ENCODE peak calls at places on chromosome 13, in eight cellular contexts. G, I, S, Z, C, A, Y and L are unnamed samples.

GRCh38 chr13:103996733-103997132 is 930.5 kb upstream of the SLC10A2 start:
- DNase-seq in G (no peak), I (no peak), S (no peak), Z (no peak), C (no peak), A (no peak), Y (no peak), L (no peak)

GRCh38 chr13:76730220-76730619 is 156.0 kb downstream of the KCTD12 start:
- DNase-seq in G (no peak), I (no peak), S (no peak), Z (no peak), C (no peak), A (no peak), Y (no peak), L (no peak)

GRCh38 chr13:73945871-73946270 is 188.3 kb downstream of the KLF12 start:
- DNase-seq in G (peak), I (peak), S (no peak), Z (no peak), C (no peak), A (peak), Y (no peak), L (no peak)

GRCh38 chr13:36548129-36548528 is 115.8 kb downstream of the CCNA1 start:
- DNase-seq in G (peak), I (no peak), S (no peak), Z (no peak), C (no peak), A (no peak), Y (no peak), L (no peak)

GRCh38 chr13:45564108-45564507 is 51.4 kb downstream of the ERICH6B start:
- DNase-seq in G (no peak), I (no peak), S (no peak), Z (no peak), C (no peak), A (peak), Y (no peak), L (no peak)

GRCh38 chr13:49602005-49602404 is 16.6 kb upstream of the RCBTB1 start:
- DNase-seq in G (no peak), I (no peak), S (no peak), Z (no peak), C (no peak), A (no peak), Y (no peak), L (no peak)

GRCh38 chr13:21616880-21617279 is 12.9 kb upstream of the MICU2 start:
- DNase-seq in G (no peak), I (peak), S (no peak), Z (no peak), C (no peak), A (no peak), Y (no peak), L (no peak)

GRCh38 chr13:74128171-74128767 is 5.9 kb downstream of the KLF12 start:
- DNase-seq in G (no peak), I (no peak), S (no peak), Z (no peak), C (no peak), A (peak), Y (no peak), L (no peak)

GRCh38 chr13:77502104-77502720 is 33.3 kb upstream of the SCEL start:
- DNase-seq in G (no peak), I (no peak), S (no peak), Z (no peak), C (peak), A (no peak), Y (no peak), L (no peak)

GRCh38 chr13:45718063-45718462 is 15.9 kb downstream of the CBY2 start:
- DNase-seq in G (no peak), I (peak), S (no peak), Z (no peak), C (peak), A (peak), Y (peak), L (peak)

GRCh38 chr13:45718992-45719391 is 16.9 kb downstream of the CBY2 start:
- DNase-seq in G (no peak), I (peak), S (no peak), Z (no peak), C (no peak), A (peak), Y (no peak), L (no peak)

GRCh38 chr13:23067129-23067528 is 113.7 kb upstream of the SGCG start:
- DNase-seq in G (no peak), I (no peak), S (no peak), Z (no peak), C (no peak), A (no peak), Y (no peak), L (no peak)

GRCh38 chr13:36158606-36159005 is 27.4 kb upstream of the DCLK1 start:
- DNase-seq in G (no peak), I (no peak), S (no peak), Z (no peak), C (no peak), A (peak), Y (no peak), L (no peak)

GRCh38 chr13:53098455-53098854 is 69.8 kb downstream of the OLFM4 start:
- DNase-seq in G (no peak), I (no peak), S (no peak), Z (no peak), C (no peak), A (no peak), Y (no peak), L (no peak)

DNA sequence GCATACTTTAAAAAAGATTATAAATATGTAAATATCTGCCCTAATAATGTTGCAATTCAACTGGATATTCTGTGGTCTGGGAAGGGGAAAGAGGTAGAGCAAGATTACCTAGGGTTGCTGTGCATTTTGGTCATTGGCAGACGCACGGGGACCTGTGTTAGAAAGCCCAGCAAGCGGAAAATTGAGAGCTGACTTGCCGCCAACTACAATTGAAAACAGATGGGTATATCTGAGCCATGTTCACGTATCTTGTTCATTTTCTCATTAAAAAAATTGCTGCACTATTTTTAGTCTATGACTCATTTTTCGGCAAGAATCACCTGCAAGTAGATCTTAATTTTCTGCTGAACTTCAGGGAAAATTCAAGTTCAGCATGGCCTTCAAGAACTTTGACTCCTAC is 308.5 kb upstream of the TMTC4 start:
- DNase-seq in G (no peak), I (no peak), S (no peak), Z (no peak), C (no peak), A (peak), Y (no peak), L (no peak)
- H3K27ac ChIP-seq in G (no peak), I (no peak), S (no peak), Z (no peak), C (no peak), A (no peak), Y (no peak), L (no peak)

GRCh38 chr13:83377486-83377885 is 504.8 kb downstream of the SLITRK1 start:
- DNase-seq in G (no peak), I (no peak), S (no peak), Z (no peak), C (no peak), A (no peak), Y (no peak), L (no peak)

GRCh38 chr13:83378901-83379300 is 503.4 kb downstream of the SLITRK1 start:
- DNase-seq in G (no peak), I (no peak), S (no peak), Z (no peak), C (no peak), A (peak), Y (no peak), L (no peak)
- H3K27ac ChIP-seq in G (no peak), I (no peak), S (no peak), Z (no peak), C (no peak), A (no peak), Y (no peak), L (no peak)

GRCh38 chr13:99959127-99959529 is 12.4 kb downstream of the ZIC5 start:
- DNase-seq in G (no peak), I (peak), S (no peak), Z (no peak), C (no peak), A (no peak), Y (no peak), L (no peak)
- H3K27ac ChIP-seq in G (no peak), I (peak), S (no peak), Z (no peak), C (no peak), A (no peak), Y (no peak), L (no peak)

GRCh38 chr13:28704919-28705318 is 13.9 kb downstream of the SLC46A3 start:
- DNase-seq in G (no peak), I (no peak), S (no peak), Z (no peak), C (no peak), A (no peak), Y (no peak), L (no peak)

GRCh38 chr13:28704282-28704681 is 14.5 kb downstream of the SLC46A3 start:
- DNase-seq in G (no peak), I (no peak), S (no peak), Z (no peak), C (no peak), A (no peak), Y (no peak), L (no peak)

DNA sequence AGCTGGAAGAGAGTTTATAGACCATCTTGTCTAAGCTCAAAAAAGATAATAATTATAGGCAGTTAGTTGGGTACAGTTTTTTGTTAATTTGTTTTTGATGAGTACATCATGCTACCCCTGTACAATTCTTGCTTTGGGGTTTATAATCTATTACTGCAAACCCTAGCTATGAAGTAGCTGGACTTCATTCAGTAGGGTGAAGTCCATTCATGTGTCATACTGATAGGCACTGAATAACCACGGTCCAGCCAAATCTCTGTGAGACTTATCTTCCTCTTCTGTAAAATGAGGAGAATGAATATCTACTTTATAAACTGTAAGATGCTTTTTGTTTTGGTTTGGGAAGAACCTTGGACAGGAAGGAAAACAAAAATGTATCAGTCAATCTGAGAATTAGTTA is 19.5 kb downstream of the SLC46A3 start:
- DNase-seq in G (no peak), I (no peak), S (no peak), Z (no peak), C (no peak), A (no peak), Y (no peak), L (no peak)
- H3K27ac ChIP-seq in G (no peak), I (no peak), S (no peak), Z (no peak), C (no peak), A (no peak), Y (no peak), L (no peak)

GRCh38 chr13:93226623-93227279 is at the start of gene GPC6:
- DNase-seq in G (no peak), I (peak), S (no peak), Z (peak), C (no peak), A (peak), Y (peak), L (no peak)
- H3K27ac ChIP-seq in G (peak), I (peak), S (peak), Z (no peak), C (no peak), A (peak), Y (no peak), L (no peak)

GRCh38 chr13:97139704-97140103 is 82.4 kb upstream of the MBNL2 start:
- DNase-seq in G (no peak), I (no peak), S (no peak), Z (no peak), C (no peak), A (no peak), Y (no peak), L (no peak)
- H3K27ac ChIP-seq in G (no peak), I (no peak), S (no peak), Z (no peak), C (no peak), A (no peak), Y (no peak), L (no peak)

GRCh38 chr13:40191186-40191980 is 475.1 kb downstream of the FOXO1 start:
- DNase-seq in G (no peak), I (no peak), S (no peak), Z (no peak), C (no peak), A (peak), Y (no peak), L (no peak)
- H3K27ac ChIP-seq in G (peak), I (peak), S (peak), Z (peak), C (peak), A (no peak), Y (no peak), L (no peak)

GRCh38 chr13:42495256-42495655 is 78.7 kb upstream of the TNFSF11 start:
- DNase-seq in G (no peak), I (no peak), S (no peak), Z (no peak), C (no peak), A (no peak), Y (no peak), L (no peak)

GRCh38 chr13:42498521-42498920 is 75.4 kb upstream of the TNFSF11 start:
- DNase-seq in G (no peak), I (no peak), S (no peak), Z (no peak), C (no peak), A (no peak), Y (no peak), L (no peak)

GRCh38 chr13:42495751-42496150 is 78.2 kb upstream of the TNFSF11 start:
- DNase-seq in G (no peak), I (no peak), S (no peak), Z (no peak), C (no peak), A (no peak), Y (no peak), L (no peak)

GRCh38 chr13:42494157-42494556 is 79.8 kb upstream of the TNFSF11 start:
- DNase-seq in G (no peak), I (no peak), S (no peak), Z (no peak), C (no peak), A (no peak), Y (no peak), L (no peak)

DNA sequence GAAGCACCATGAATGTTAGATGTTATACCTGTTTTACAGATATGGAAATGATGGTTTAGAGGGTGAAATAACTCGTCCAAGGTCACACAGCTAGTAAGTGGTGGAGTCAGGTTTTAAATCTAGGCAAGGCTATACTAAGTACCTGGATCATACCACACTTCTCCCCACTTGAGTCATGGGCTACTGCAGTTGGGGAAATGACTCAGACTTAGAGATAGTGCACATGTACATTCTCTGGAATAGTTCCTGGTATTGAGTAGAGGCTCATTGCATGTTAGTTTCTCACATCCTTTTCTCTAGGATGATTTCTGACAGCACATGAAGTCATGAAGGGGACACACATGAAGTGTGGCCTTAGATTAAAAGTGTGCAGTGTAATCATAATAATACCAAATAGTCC is 76.2 kb upstream of the TNFSF11 start:
- DNase-seq in G (no peak), I (no peak), S (no peak), Z (no peak), C (no peak), A (peak), Y (no peak), L (no peak)
- H3K27ac ChIP-seq in G (no peak), I (no peak), S (no peak), Z (no peak), C (no peak), A (no peak), Y (no peak), L (no peak)

GRCh38 chr13:42816538-42816937 is 35.2 kb downstream of the FAM216B start:
- DNase-seq in G (no peak), I (no peak), S (no peak), Z (no peak), C (no peak), A (no peak), Y (no peak), L (no peak)

GRCh38 chr13:42815686-42816085 is 34.3 kb downstream of the FAM216B start:
- DNase-seq in G (no peak), I (no peak), S (no peak), Z (no peak), C (no peak), A (peak), Y (no peak), L (no peak)

GRCh38 chr13:42820450-42820849 is 39.1 kb downstream of the FAM216B start:
- DNase-seq in G (no peak), I (no peak), S (no peak), Z (no peak), C (no peak), A (peak), Y (no peak), L (no peak)

GRCh38 chr13:42819712-42820111 is 38.3 kb downstream of the FAM216B start:
- DNase-seq in G (no peak), I (no peak), S (no peak), Z (no peak), C (no peak), A (no peak), Y (no peak), L (no peak)

DNA sequence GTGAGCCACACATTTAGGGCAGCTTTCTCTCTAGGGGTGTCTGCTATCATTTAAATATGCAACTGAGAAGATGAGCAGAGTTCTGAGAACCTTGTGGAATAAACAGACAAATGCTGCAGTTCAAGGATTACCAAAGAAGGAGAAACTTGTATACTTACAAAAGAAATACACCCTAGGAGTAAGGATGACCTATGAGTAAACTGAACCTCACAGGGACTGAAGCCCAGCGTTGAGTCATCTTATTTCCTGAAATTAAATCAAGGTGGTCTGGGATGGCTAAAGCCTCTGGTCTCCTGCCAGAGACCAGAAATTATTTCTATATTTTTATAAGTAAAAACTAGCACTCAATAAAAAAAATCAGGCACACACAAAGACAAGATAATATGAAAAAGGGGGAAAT is 40.1 kb downstream of the FAM216B start:
- DNase-seq in G (no peak), I (no peak), S (no peak), Z (no peak), C (no peak), A (peak), Y (no peak), L (no peak)
- H3K27ac ChIP-seq in G (no peak), I (no peak), S (no peak), Z (no peak), C (no peak), A (peak), Y (no peak), L (no peak)